ENCODE peak calls at places on chromosome 22, in ten cellular contexts. Z, B, T, Y, D, H, R, N, P and J are unnamed samples.
A peak's percentile ranks its signal among the peaks of the same experiment; 100 is the strongest.

GRCh38 chr22:24155597-24156145 is 25.6 kb upstream of the SUSD2 start:
- DNase-seq in Z (no peak), B (no peak), T (peak; percentile 88), Y (peak; percentile 58), D (peak; percentile 87), H (peak; percentile 92), R (peak; percentile 72), N (peak; percentile 80), P (peak; percentile 36), J (peak; percentile 87)

GRCh38 chr22:33013531-33014162 is 44.5 kb downstream of the SYN3 start:
- DNase-seq in Z (no peak), B (no peak), T (no peak), Y (no peak), D (no peak), H (no peak), R (no peak), N (no peak), P (no peak), J (no peak)

GRCh38 chr22:19057999-19058491 is 64.2 kb downstream of the DGCR2 start:
- DNase-seq in Z (no peak), B (no peak), T (no peak), Y (no peak), D (no peak), H (peak; percentile 39), R (no peak), N (no peak), P (no peak), J (no peak)

GRCh38 chr22:38745676-38746460 is 9.9 kb downstream of the SUN2 start:
- DNase-seq in Z (no peak), B (no peak), T (no peak), Y (no peak), D (no peak), H (no peak), R (no peak), N (no peak), P (no peak), J (no peak)

GRCh38 chr22:46295277-46295971 is 1.2 kb upstream of the GTSE1 start:
- DNase-seq in Z (no peak), B (no peak), T (no peak), Y (no peak), D (no peak), H (no peak), R (no peak), N (no peak), P (no peak), J (no peak)

GRCh38 chr22:47250995-47251765 is 488.7 kb downstream of the TBC1D22A start:
- DNase-seq in Z (no peak), B (no peak), T (no peak), Y (no peak), D (no peak), H (no peak), R (no peak), N (no peak), P (no peak), J (peak; percentile 64)

GRCh38 chr22:19358195-19358594 is 66.7 kb upstream of the CLTCL1 start:
- DNase-seq in Z (no peak), B (no peak), T (no peak), Y (no peak), D (no peak), H (no peak), R (no peak), N (no peak), P (no peak), J (no peak)

GRCh38 chr22:39150848-39151215 is 1.6 kb downstream of the CBX7 start:
- DNase-seq in Z (no peak), B (no peak), T (no peak), Y (no peak), D (no peak), H (peak; percentile 35), R (no peak), N (no peak), P (no peak), J (no peak)

GRCh38 chr22:47194476-47195155 is 432.2 kb downstream of the TBC1D22A start:
- DNase-seq in Z (no peak), B (no peak), T (no peak), Y (no peak), D (no peak), H (peak; percentile 25), R (no peak), N (no peak), P (no peak), J (peak; percentile 67)

GRCh38 chr22:46267431-46268279 is at the start of gene TTC38:
- DNase-seq in Z (peak; percentile 64), B (no peak), T (peak; percentile 98), Y (peak; percentile 77), D (peak; percentile 96), H (peak; percentile 96), R (peak; percentile 76), N (peak; percentile 96), P (peak; percentile 78), J (peak; percentile 94)

GRCh38 chr22:44839061-44839460 is 86.7 kb downstream of the ARHGAP8 start:
- DNase-seq in Z (no peak), B (no peak), T (no peak), Y (no peak), D (no peak), H (no peak), R (no peak), N (no peak), P (no peak), J (no peak)
- H3K27ac ChIP-seq in Z (no peak overlapping the region), B (no peak overlapping the region), T (no peak overlapping the region), Y (no peak overlapping the region), D (no peak overlapping the region), H (no peak overlapping the region), R (no peak overlapping the region), N (no peak overlapping the region), P (no peak overlapping the region), J (no peak overlapping the region)

GRCh38 chr22:49427941-49428340 is 399.7 kb downstream of the BRD1 start:
- DNase-seq in Z (no peak), B (no peak), T (no peak), Y (no peak), D (no peak), H (no peak), R (no peak), N (no peak), P (no peak), J (no peak)
- H3K27ac ChIP-seq in Z (no peak overlapping the region), B (no peak overlapping the region), T (no peak overlapping the region), Y (no peak overlapping the region), D (no peak overlapping the region), H (no peak overlapping the region), R (no peak overlapping the region), N (no peak overlapping the region), P (no peak overlapping the region), J (no peak overlapping the region)

GRCh38 chr22:49347376-49347775 is 480.3 kb downstream of the BRD1 start:
- DNase-seq in Z (no peak), B (no peak), T (peak; percentile 26), Y (no peak), D (no peak), H (peak; percentile 32), R (no peak), N (no peak), P (no peak), J (no peak)
- H3K27ac ChIP-seq in Z (no peak overlapping the region), B (no peak overlapping the region), T (no peak overlapping the region), Y (no peak overlapping the region), D (no peak overlapping the region), H (no peak overlapping the region), R (no peak overlapping the region), N (no peak overlapping the region), P (no peak overlapping the region), J (no peak overlapping the region)

GRCh38 chr22:37240941-37241320 is 3.1 kb downstream of the RAC2 start:
- DNase-seq in Z (no peak), B (no peak), T (peak; percentile 17), Y (no peak), D (no peak), H (no peak), R (no peak), N (peak; percentile 15), P (no peak), J (no peak)

GRCh38 chr22:37239336-37240239 is 4.5 kb downstream of the RAC2 start:
- DNase-seq in Z (no peak), B (no peak), T (peak; percentile 18), Y (no peak), D (no peak), H (no peak), R (no peak), N (no peak), P (no peak), J (no peak)

GRCh38 chr22:37240240-37240940 is 3.7 kb downstream of the RAC2 start:
- DNase-seq in Z (no peak), B (no peak), T (peak; percentile 19), Y (no peak), D (no peak), H (no peak), R (no peak), N (peak; percentile 10), P (no peak), J (no peak)

GRCh38 chr22:37242395-37242918 is 1.6 kb downstream of the RAC2 start:
- DNase-seq in Z (peak; percentile 23), B (no peak), T (peak; percentile 80), Y (no peak), D (peak; percentile 55), H (peak; percentile 85), R (peak; percentile 40), N (peak; percentile 64), P (peak; percentile 30), J (no peak)

GRCh38 chr22:37241351-37242142 is 2.5 kb downstream of the RAC2 start:
- DNase-seq in Z (no peak), B (no peak), T (peak; percentile 54), Y (no peak), D (no peak), H (no peak), R (peak; percentile 6), N (peak; percentile 36), P (no peak), J (no peak)
- H3K27ac ChIP-seq in Z (no peak overlapping the region), B (no peak overlapping the region), T (no peak overlapping the region), Y (no peak overlapping the region), D (no peak overlapping the region), H (peak overlapping the region; percentile 4), R (no peak overlapping the region), N (peak overlapping the region; percentile 40), P (peak overlapping the region; percentile 80), J (peak overlapping the region; percentile 4)

GRCh38 chr22:35380537-35381423 is at the start of gene HMOX1:
- DNase-seq in Z (peak; percentile 86), B (peak; percentile 76), T (peak; percentile 97), Y (peak; percentile 82), D (peak; percentile 92), H (peak; percentile 98), R (peak; percentile 86), N (peak; percentile 96), P (peak; percentile 49), J (peak; percentile 94)
- H3K27ac ChIP-seq in Z (peak within 1 kb of the TSS; percentile 86), B (peak within 1 kb of the TSS; percentile 52), T (peak within 1 kb of the TSS; percentile 91), Y (peak within 1 kb of the TSS; percentile 99), D (peak within 1 kb of the TSS; percentile 70), H (peak within 1 kb of the TSS; percentile 78), R (peak within 1 kb of the TSS; percentile 63), N (peak within 1 kb of the TSS; percentile 84), P (peak within 1 kb of the TSS; percentile 73), J (peak within 1 kb of the TSS; percentile 79)

DNA sequence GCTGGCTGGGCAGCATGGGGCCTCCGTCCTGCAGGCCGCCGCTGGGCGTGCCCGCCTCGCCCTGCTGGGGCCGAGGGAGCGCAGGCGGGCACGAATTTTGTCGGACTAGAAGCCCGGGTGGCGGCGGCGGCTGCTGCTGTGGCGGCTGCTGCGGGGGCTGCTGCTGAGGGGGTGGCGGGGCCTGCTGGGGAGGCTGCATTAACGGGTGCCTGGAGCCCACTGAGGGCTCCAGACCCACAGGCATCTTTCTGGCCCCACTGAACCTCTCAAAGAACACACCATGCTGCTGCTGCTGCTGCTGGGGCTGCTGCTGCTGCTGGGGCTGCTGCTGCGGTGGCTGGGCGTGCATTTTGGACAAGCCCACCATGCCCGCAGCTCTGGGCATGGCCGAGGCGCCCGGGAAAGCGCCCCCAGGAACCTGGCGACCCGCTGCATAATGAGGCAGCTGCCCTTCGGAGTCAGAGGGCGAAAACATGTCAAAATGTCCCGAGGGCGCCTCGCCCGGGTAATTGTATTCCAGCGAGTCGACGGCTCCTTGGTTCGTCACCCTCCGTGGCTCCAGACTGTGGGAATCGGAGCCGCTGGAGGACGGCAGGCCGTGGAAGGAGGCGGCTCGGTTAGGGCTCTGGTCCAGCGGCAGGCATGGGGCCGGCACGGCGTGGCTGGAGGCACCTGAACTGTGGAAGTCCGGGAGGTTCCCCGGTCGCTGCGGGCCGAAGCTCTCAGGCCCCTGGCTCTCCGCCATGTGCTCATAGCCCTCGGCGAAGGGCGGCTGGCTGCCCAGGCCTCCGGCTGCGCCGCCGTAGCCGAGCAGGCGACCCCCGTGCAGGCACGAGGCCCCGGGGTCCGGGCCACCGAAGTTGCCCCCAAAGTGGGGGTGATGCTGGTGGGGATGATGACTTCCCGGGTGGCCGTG is 2.0 kb downstream of the MN1 start:
- DNase-seq in Z (no peak), B (no peak), T (peak; percentile 79), Y (no peak), D (peak; percentile 34), H (no peak), R (peak; percentile 37), N (peak; percentile 49), P (peak; percentile 13), J (no peak)
- H3K27ac ChIP-seq in Z (peak overlapping the region; percentile 95), B (no peak overlapping the region), T (peak overlapping the region; percentile 94), Y (no peak overlapping the region), D (peak overlapping the region; percentile 93), H (no peak overlapping the region), R (no peak overlapping the region), N (no peak overlapping the region), P (peak overlapping the region; percentile 92), J (peak overlapping the region; percentile 94)